ENCODE peak calls at places on chromosomes 16 and 17, in six cellular contexts. One of them, this sample, is unnamed. For H3K4me1, the result is how much of the 10 kb centered on the place peaks cover.

GRCh38 chr16:1290032-1290431 is 19.4 kb upstream of the UBE2I start:
- DNase-seq in CD4-positive, CD25-positive, alpha-beta regulatory T cell: no peak
- DNase-seq in GM23338: peak
- DNase-seq in PC-9: no peak
- DNase-seq in SJCRH30: no peak
- DNase-seq in ovary: no peak
- DNase-seq in this sample: no peak

GRCh38 chr16:14303182-14303618 is 232.1 kb downstream of the MRTFB start:
- DNase-seq in CD4-positive, CD25-positive, alpha-beta regulatory T cell: no peak
- DNase-seq in GM23338: peak
- DNase-seq in PC-9: peak
- DNase-seq in SJCRH30: peak
- DNase-seq in ovary: no peak
- DNase-seq in this sample: no peak

GRCh38 chr17:788551-788950 is 6.4 kb downstream of the MRM3 start:
- DNase-seq in CD4-positive, CD25-positive, alpha-beta regulatory T cell: no peak
- DNase-seq in GM23338: no peak
- DNase-seq in PC-9: no peak
- DNase-seq in SJCRH30: no peak
- DNase-seq in ovary: no peak
- DNase-seq in this sample: no peak

GRCh38 chr17:34241062-34241461 is 14.0 kb upstream of the CCL2 start:
- DNase-seq in CD4-positive, CD25-positive, alpha-beta regulatory T cell: no peak
- DNase-seq in GM23338: no peak
- DNase-seq in PC-9: no peak
- DNase-seq in SJCRH30: peak
- DNase-seq in ovary: peak
- DNase-seq in this sample: no peak

GRCh38 chr16:89574681-89575246 is 794 bp upstream of the CPNE7 start:
- DNase-seq in CD4-positive, CD25-positive, alpha-beta regulatory T cell: no peak
- DNase-seq in GM23338: peak
- DNase-seq in PC-9: peak
- DNase-seq in SJCRH30: no peak
- DNase-seq in ovary: no peak
- DNase-seq in this sample: no peak

GRCh38 chr17:31672161-31672819 is 186.8 kb downstream of the COPRS start:
- DNase-seq in CD4-positive, CD25-positive, alpha-beta regulatory T cell: no peak
- DNase-seq in GM23338: no peak
- DNase-seq in PC-9: no peak
- DNase-seq in SJCRH30: no peak
- DNase-seq in ovary: no peak
- DNase-seq in this sample: no peak

GRCh38 chr16:87496101-87496801 is 3.4 kb upstream of the ZCCHC14 start:
- DNase-seq in CD4-positive, CD25-positive, alpha-beta regulatory T cell: no peak
- DNase-seq in GM23338: no peak
- DNase-seq in PC-9: no peak
- DNase-seq in SJCRH30: no peak
- DNase-seq in ovary: no peak
- DNase-seq in this sample: no peak

GRCh38 chr17:57980522-57980921 is 7.5 kb downstream of the VEZF1 start:
- DNase-seq in CD4-positive, CD25-positive, alpha-beta regulatory T cell: no peak
- DNase-seq in GM23338: no peak
- DNase-seq in PC-9: no peak
- DNase-seq in SJCRH30: no peak
- DNase-seq in ovary: no peak
- DNase-seq in this sample: no peak

GRCh38 chr16:84096447-84097005 is 20.2 kb downstream of the MBTPS1 start:
- DNase-seq in CD4-positive, CD25-positive, alpha-beta regulatory T cell: no peak
- DNase-seq in GM23338: no peak
- DNase-seq in PC-9: no peak
- DNase-seq in SJCRH30: no peak
- DNase-seq in ovary: no peak
- DNase-seq in this sample: no peak

GRCh38 chr17:37744961-37745800 is at the start of gene HNF1B:
- DNase-seq in CD4-positive, CD25-positive, alpha-beta regulatory T cell: no peak
- DNase-seq in GM23338: peak
- DNase-seq in PC-9: no peak
- DNase-seq in SJCRH30: no peak
- DNase-seq in ovary: no peak
- DNase-seq in this sample: no peak

GRCh38 chr17:49213399-49213798 is 2.9 kb downstream of the ABI3 start:
- DNase-seq in CD4-positive, CD25-positive, alpha-beta regulatory T cell: no peak
- DNase-seq in GM23338: no peak
- DNase-seq in PC-9: no peak
- DNase-seq in SJCRH30: no peak
- DNase-seq in ovary: no peak
- DNase-seq in this sample: no peak
- H3K4me1 ChIP-seq in CD4-positive, CD25-positive, alpha-beta regulatory T cell: half or more
- H3K4me1 ChIP-seq in GM23338: under half
- H3K4me1 ChIP-seq in PC-9: under half
- H3K4me1 ChIP-seq in SJCRH30: under half
- H3K4me1 ChIP-seq in ovary: under half
- H3K4me1 ChIP-seq in this sample: under half

GRCh38 chr17:4600563-4600962 is 16.2 kb downstream of the SMTNL2 start:
- DNase-seq in CD4-positive, CD25-positive, alpha-beta regulatory T cell: no peak
- DNase-seq in GM23338: peak
- DNase-seq in PC-9: no peak
- DNase-seq in SJCRH30: peak
- DNase-seq in ovary: no peak
- DNase-seq in this sample: no peak

GRCh38 chr17:4599505-4600281 is 15.4 kb downstream of the SMTNL2 start:
- DNase-seq in CD4-positive, CD25-positive, alpha-beta regulatory T cell: no peak
- DNase-seq in GM23338: peak
- DNase-seq in PC-9: no peak
- DNase-seq in SJCRH30: peak
- DNase-seq in ovary: peak
- DNase-seq in this sample: peak

GRCh38 chr17:4597975-4598374 is 13.6 kb downstream of the SMTNL2 start:
- DNase-seq in CD4-positive, CD25-positive, alpha-beta regulatory T cell: no peak
- DNase-seq in GM23338: no peak
- DNase-seq in PC-9: no peak
- DNase-seq in SJCRH30: no peak
- DNase-seq in ovary: no peak
- DNase-seq in this sample: no peak

GRCh38 chr17:4596636-4597380 is 12.5 kb downstream of the SMTNL2 start:
- DNase-seq in CD4-positive, CD25-positive, alpha-beta regulatory T cell: no peak
- DNase-seq in GM23338: no peak
- DNase-seq in PC-9: no peak
- DNase-seq in SJCRH30: no peak
- DNase-seq in ovary: no peak
- DNase-seq in this sample: no peak

DNA sequence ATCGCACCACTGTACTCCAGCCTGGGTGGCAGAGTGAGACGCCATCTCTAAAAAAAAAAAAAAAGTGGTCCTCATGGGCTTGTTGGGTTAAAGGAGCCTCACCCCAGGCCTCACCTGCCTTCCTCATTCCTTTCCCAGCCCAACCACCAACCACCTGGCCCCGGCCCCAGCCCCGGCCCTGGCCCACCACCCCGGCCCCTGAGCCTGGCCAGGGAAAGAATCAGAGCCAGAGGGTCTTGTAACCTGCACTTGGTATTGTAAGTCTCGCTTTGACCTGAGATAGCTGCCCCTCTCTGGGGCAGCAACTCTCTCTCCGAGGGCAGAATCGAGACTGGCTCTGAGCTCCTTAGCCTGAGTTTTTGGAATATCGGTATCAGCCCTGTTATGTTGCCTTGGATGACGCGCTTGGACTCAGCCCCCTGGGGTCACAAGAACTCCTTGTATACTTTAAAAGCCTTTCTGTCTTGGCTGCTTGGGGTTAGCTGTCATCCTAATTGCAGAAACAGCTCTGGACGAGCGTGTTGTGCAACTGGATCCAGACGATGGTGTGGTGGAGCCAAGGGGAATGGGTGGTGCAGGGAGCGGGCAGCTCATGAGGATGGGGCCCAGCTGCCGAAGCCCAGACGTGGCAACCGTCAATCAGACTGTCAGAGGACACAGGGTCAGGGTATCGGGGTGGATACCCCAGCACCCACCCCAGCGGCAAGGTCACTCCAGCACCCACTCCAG is 14.6 kb downstream of the SMTNL2 start:
- DNase-seq in CD4-positive, CD25-positive, alpha-beta regulatory T cell: no peak
- DNase-seq in GM23338: no peak
- DNase-seq in PC-9: no peak
- DNase-seq in SJCRH30: no peak
- DNase-seq in ovary: peak
- DNase-seq in this sample: no peak
- H3K27ac ChIP-seq in CD4-positive, CD25-positive, alpha-beta regulatory T cell: no peak
- H3K27ac ChIP-seq in GM23338: no peak
- H3K27ac ChIP-seq in PC-9: no peak
- H3K27ac ChIP-seq in SJCRH30: no peak
- H3K27ac ChIP-seq in ovary: peak
- H3K27ac ChIP-seq in this sample: peak

GRCh38 chr17:80774146-80774545 is 217.5 kb upstream of the CHMP6 start:
- DNase-seq in CD4-positive, CD25-positive, alpha-beta regulatory T cell: no peak
- DNase-seq in GM23338: no peak
- DNase-seq in PC-9: no peak
- DNase-seq in SJCRH30: no peak
- DNase-seq in ovary: no peak
- DNase-seq in this sample: no peak
- H3K4me3 ChIP-seq in CD4-positive, CD25-positive, alpha-beta regulatory T cell: no peak
- H3K4me3 ChIP-seq in GM23338: no peak
- H3K4me3 ChIP-seq in PC-9: no peak
- H3K4me3 ChIP-seq in SJCRH30: no peak
- H3K4me3 ChIP-seq in ovary: no peak
- H3K4me3 ChIP-seq in this sample: no peak

DNA sequence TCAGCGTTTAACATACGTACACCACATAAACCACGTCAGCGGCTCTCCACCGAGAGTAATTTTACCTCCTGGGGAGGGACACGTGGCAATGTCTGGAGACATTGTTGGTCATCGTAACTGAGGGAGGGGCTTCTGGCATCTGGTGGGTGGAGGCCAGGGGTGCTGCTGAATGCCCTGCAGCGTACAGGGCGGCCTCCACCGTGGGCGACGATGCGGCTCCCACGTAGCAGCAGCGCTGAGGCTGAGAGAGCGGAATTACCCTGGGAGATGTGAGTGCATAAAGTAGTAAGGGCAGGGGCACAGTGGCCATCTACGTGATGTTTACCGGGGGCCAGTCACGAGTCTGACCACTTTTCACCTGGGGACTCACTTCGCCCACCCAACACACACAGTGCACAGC is 212.4 kb downstream of the RBFOX3 start:
- DNase-seq in CD4-positive, CD25-positive, alpha-beta regulatory T cell: no peak
- DNase-seq in GM23338: no peak
- DNase-seq in PC-9: no peak
- DNase-seq in SJCRH30: no peak
- DNase-seq in ovary: no peak
- DNase-seq in this sample: no peak
- H3K4me1 ChIP-seq in CD4-positive, CD25-positive, alpha-beta regulatory T cell: under half
- H3K4me1 ChIP-seq in GM23338: under half
- H3K4me1 ChIP-seq in PC-9: under half
- H3K4me1 ChIP-seq in SJCRH30: under half
- H3K4me1 ChIP-seq in ovary: under half
- H3K4me1 ChIP-seq in this sample: under half

DNA sequence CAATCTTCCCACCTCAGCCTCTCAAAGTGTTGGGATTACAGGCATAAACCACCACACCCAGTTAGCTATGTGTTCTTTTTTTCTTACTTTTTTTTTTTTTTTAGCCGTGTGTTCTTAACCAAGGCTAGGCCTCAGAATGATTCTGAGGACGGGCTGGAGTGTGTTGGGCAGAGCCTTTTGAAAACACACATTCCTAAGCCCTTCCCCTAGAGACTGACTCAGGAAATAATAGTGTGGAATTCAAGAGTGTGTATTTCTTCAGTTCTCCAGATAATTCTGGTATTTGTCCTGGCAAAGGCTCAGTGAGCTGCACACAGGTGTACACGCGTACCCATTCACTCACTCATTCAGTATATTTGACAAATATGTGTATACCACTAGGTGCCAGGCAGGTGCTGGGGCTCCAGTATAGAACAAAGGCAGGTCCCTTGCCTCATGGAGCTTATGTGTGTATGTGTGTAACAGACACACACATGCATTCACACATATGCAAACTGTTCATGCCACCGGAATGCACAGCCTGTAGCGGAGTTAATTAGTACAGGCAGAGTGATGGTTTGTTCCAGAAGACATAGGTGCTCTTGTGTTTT is 19.4 kb upstream of the NFATC3 start:
- DNase-seq in CD4-positive, CD25-positive, alpha-beta regulatory T cell: no peak
- DNase-seq in GM23338: no peak
- DNase-seq in PC-9: no peak
- DNase-seq in SJCRH30: no peak
- DNase-seq in ovary: no peak
- DNase-seq in this sample: no peak
- H3K27ac ChIP-seq in CD4-positive, CD25-positive, alpha-beta regulatory T cell: no peak
- H3K27ac ChIP-seq in GM23338: no peak
- H3K27ac ChIP-seq in PC-9: no peak
- H3K27ac ChIP-seq in SJCRH30: no peak
- H3K27ac ChIP-seq in ovary: no peak
- H3K27ac ChIP-seq in this sample: no peak